ENCODE peak calls at places on chromosomes 13 and 19, in nine cellular contexts. M is vagina, T is left ventricle myocardium inferior, P is GM12865, L is psoas muscle, D is brain microvascular endothelial cell, Q is choroid plexus epithelial cell, J is kidney epithelial cell, I is breast epithelium. S is an unnamed sample.

GRCh38 chr13:95564948-95565347 is 12.4 kb downstream of the CLDN10 start:
- DNase-seq in D (no peak), L (no peak), J (peak; percentile 67), P (no peak), T (no peak), Q (peak; percentile 63), I (no peak), M (no peak), S (no peak)

GRCh38 chr19:2416321-2417097 is 10.9 kb downstream of the TIMM13 start:
- DNase-seq in L (no peak), P (no peak), J (no peak), I (no peak), M (no peak), T (no peak), D (no peak), Q (no peak), S (no peak)

GRCh38 chr13:48146122-48146521 is 51.2 kb upstream of the MED4 start:
- DNase-seq in M (no peak), I (no peak), L (no peak), J (no peak), T (no peak), D (no peak), P (no peak), Q (no peak), S (no peak)

GRCh38 chr19:30083125-30083681 is 141.2 kb downstream of the URI1 start:
- DNase-seq in P (no peak), T (no peak), D (no peak), J (no peak), M (no peak), I (no peak), Q (no peak), L (peak; percentile 29), S (no peak)

GRCh38 chr13:81872581-81872980 is 1531.7 kb upstream of the SPRY2 start:
- DNase-seq in L (no peak), I (no peak), M (no peak), T (no peak), D (no peak), Q (peak; percentile 36), P (no peak), J (no peak), S (peak; percentile 5)

GRCh38 chr13:23516706-23517105 is 53.5 kb upstream of the TNFRSF19 start:
- DNase-seq in M (no peak), Q (peak; percentile 43), L (no peak), I (no peak), P (no peak), J (no peak), T (no peak), D (no peak), S (no peak)

GRCh38 chr13:66503890-66504289 is 726.2 kb downstream of the PCDH9 start:
- DNase-seq in M (no peak), D (no peak), T (no peak), J (no peak), I (no peak), L (no peak), P (no peak), Q (no peak), S (no peak)

GRCh38 chr19:33239223-33239975 is 13.7 kb upstream of the SLC7A10 start:
- DNase-seq in P (no peak), Q (no peak), I (no peak), L (no peak), J (no peak), T (no peak), M (no peak), D (no peak), S (no peak)

GRCh38 chr19:10105241-10106099 is 692 bp upstream of the PPAN start:
- DNase-seq in D (no peak), P (peak; percentile 85), J (no peak), I (no peak), T (no peak), L (no peak), Q (no peak), M (no peak), S (peak; percentile 79)

GRCh38 chr13:44903596-44903995 is 85.7 kb downstream of the NUFIP1 start:
- DNase-seq in L (peak; percentile 94), M (no peak), D (peak; percentile 76), J (no peak), Q (peak; percentile 92), P (no peak), T (peak; percentile 86), I (no peak), S (no peak)

DNA sequence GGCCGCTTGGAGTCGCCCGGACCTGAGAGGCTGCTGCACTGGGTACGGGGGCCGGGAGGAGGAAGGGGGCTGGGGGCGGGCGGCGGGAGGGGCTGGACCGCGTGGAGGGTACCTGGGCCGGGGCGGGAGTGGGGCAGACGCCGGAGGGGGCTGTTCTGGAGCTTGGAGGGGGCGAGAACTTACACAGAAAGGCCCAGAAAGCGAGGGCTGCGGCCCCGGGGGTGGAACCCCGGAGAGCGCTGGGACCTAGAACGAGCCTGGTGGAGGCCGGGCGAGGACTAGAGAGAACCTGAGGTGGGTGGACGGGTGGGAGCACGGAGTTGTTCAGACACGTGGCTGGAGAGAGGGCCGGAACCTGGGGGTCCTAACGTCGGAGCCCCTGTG is 276 bp downstream of the ZNF581 start:
- DNase-seq in M (no peak), Q (no peak), J (no peak), I (no peak), T (no peak), L (no peak), P (no peak), D (no peak), S (no peak)
- TF ChIP-seq CTCF in M (no peak), Q (no peak), J (no peak), I (no peak), T (no peak), L (no peak), P (no peak), D (no peak), S (no peak)

DNA sequence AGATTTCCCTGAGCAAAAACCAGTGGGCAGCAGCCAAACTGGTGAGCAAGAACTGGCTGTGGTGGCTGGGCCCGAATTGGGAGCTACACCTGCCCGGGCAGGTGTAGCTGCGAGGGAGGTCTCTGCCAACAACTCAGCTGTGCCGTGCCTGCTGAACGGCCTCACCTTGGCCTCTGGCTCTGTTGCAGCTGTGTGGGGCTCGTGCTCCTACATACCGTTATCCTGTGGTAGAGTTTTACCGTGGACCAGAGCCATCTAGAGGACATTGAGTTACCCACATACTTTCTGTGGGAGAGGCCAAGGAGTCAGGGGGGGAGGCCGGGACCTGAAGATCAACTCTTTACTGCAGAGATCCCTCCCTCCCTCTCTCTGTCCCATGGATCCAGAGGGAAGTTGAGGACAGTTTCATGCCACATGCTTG is 113.2 kb downstream of the TM9SF2 start:
- DNase-seq in T (no peak), J (no peak), D (no peak), L (no peak), M (no peak), I (no peak), P (peak; percentile 60), Q (peak; percentile 58), S (peak; percentile 50)
- TF ChIP-seq CTCF in T (peak; percentile 34), J (peak; percentile 39), D (peak; percentile 52), L (no peak), M (no peak), I (no peak), P (peak; percentile 19), Q (peak; percentile 53), S (peak; percentile 59)

GRCh38 chr13:35964764-35965163 is 166.4 kb downstream of the DCLK1 start:
- DNase-seq in J (no peak), T (no peak), L (no peak), D (peak; percentile 32), M (no peak), Q (peak; percentile 94), P (no peak), I (no peak), S (no peak)
- TF ChIP-seq CTCF in J (no peak), T (no peak), L (no peak), D (no peak), M (no peak), Q (no peak), P (no peak), I (no peak), S (no peak)

GRCh38 chr13:32587774-32588165 is 1.5 kb downstream of the PDS5B start:
- DNase-seq in J (no peak), L (no peak), T (no peak), M (no peak), P (no peak), D (peak; percentile 1), Q (no peak), I (no peak), S (no peak)
- TF ChIP-seq CTCF in J (no peak), L (no peak), T (no peak), M (no peak), P (no peak), D (no peak), Q (no peak), I (no peak), S (no peak)

DNA sequence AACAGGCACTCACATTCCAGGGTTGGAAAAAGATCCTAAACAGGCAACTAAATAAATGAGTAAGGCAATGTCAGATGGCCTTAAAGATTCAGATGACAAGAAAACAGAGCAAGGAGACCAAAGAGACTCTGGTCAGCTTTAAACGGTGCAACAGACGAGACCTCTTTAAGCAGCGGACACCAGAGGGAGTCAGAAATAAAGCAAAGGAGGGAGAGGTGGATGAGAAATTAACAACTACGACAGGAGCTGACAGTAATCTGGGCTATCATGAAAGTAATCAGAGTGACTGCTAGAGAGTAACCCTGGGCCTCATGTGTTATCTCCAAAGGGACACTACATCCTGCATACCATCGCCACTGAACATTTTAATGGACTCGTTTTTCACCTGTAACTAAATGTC is 1.1 kb downstream of the ZNF550 start:
- DNase-seq in L (no peak), D (peak; percentile 4), Q (peak; percentile 58), P (no peak), I (no peak), T (no peak), J (no peak), M (no peak), S (no peak)
- TF ChIP-seq CTCF in L (no peak), D (no peak), Q (peak; percentile 61), P (no peak), I (no peak), T (peak; percentile 14), J (no peak), M (no peak), S (peak; percentile 9)

GRCh38 chr13:112587359-112587766 is 590 bp downstream of the TUBGCP3 start:
- DNase-seq in P (peak; percentile 75), M (no peak), Q (peak; percentile 80), I (peak; percentile 71), D (peak; percentile 74), L (peak; percentile 95), T (peak; percentile 85), J (peak; percentile 43), S (peak; percentile 88)
- TF ChIP-seq CTCF in P (no peak), M (no peak), Q (no peak), I (no peak), D (peak; percentile 21), L (no peak), T (no peak), J (peak; percentile 5), S (peak; percentile 36)

GRCh38 chr19:40512473-40513344 is 45.9 kb downstream of the SPTBN4 start:
- DNase-seq in P (no peak), I (no peak), T (no peak), L (no peak), J (no peak), M (no peak), D (peak; percentile 9), Q (peak; percentile 27), S (no peak)
- TF ChIP-seq CTCF in P (no peak), I (no peak), T (no peak), L (no peak), J (no peak), M (no peak), D (no peak), Q (no peak), S (no peak)

DNA sequence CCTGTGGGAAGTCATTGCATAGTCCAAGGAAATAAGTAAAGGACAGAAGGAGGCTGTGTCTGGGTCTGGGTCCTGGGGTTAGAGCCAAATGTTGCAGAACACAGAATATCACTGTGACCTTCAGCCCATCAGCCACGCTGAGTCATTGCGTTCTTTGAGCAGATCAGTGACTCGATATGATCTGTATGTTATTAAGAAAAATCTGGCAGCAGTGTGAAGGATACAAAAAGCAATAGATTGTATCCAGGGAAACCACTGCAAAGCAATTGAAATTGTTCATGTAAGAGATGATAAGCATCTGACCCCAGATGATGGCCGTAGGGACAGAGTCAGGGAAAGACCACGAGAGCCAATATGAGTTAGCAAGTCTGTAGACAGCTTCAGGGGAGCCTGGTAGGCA is 1575.1 kb upstream of the SLC10A2 start:
- DNase-seq in M (no peak), P (no peak), D (peak; percentile 85), L (no peak), I (no peak), J (no peak), Q (peak; percentile 47), T (no peak), S (no peak)
- TF ChIP-seq CTCF in M (no peak), P (no peak), D (no peak), L (no peak), I (no peak), J (no peak), Q (no peak), T (no peak), S (no peak)

S was measured in GM13977.